ENCODE peak calls at places on chromosomes 4 and X, in five cellular contexts. P is fibroblast of lung, Q is HCT116, L is pancreas, R is esophagus muscularis mucosa. A is an unnamed sample. For H3K4me1, the result is how much of the 10 kb centered on the place peaks cover.

GRCh38 chr4:183658362-183659028 is 490 bp downstream of the RWDD4 start:
- DNase-seq in P (no peak), Q (no peak), L (no peak), R (no peak), A (peak)

GRCh38 chr4:16745009-16745408 is 153.4 kb downstream of the LDB2 start:
- DNase-seq in P (peak), Q (no peak), L (no peak), R (no peak), A (no peak)

GRCh38 chr4:139368990-139369389 is 66.7 kb upstream of the NDUFC1 start:
- DNase-seq in P (no peak), Q (no peak), L (no peak), R (no peak), A (no peak)

GRCh38 chrX:136694491-136695087 is 46.6 kb downstream of the CD40LG start:
- DNase-seq in P (peak), Q (peak), L (no peak), R (no peak), A (peak)

GRCh38 chr4:153061971-153062370 is 125.8 kb downstream of the FHDC1 start:
- DNase-seq in P (no peak), Q (no peak), L (no peak), R (no peak), A (no peak)

GRCh38 chr4:185774076-185774731 is 37.8 kb downstream of the SORBS2 start:
- DNase-seq in P (no peak), Q (no peak), L (no peak), R (no peak), A (peak)

GRCh38 chrX:50103866-50104566 is 96.8 kb downstream of the AKAP4 start:
- DNase-seq in P (no peak), Q (no peak), L (no peak), R (no peak), A (no peak)

GRCh38 chrX:7641141-7641540 is 201.8 kb upstream of the VCX start:
- DNase-seq in P (no peak), Q (no peak), L (no peak), R (no peak), A (no peak)

GRCh38 chr4:83369825-83370639 is 35.4 kb upstream of the HPSE start:
- DNase-seq in P (peak), Q (no peak), L (no peak), R (no peak), A (no peak)

GRCh38 chr4:168584321-168584771 is 87.5 kb downstream of the PALLD start:
- DNase-seq in P (peak), Q (no peak), L (no peak), R (no peak), A (no peak)

GRCh38 chr4:18842431-18842830 is 820.9 kb upstream of the LCORL start:
- DNase-seq in P (no peak), Q (no peak), L (no peak), R (no peak), A (no peak)

GRCh38 chrX:151701071-151701470 is 5.8 kb downstream of the PRRG3 start:
- DNase-seq in P (no peak), Q (no peak), L (no peak), R (no peak), A (no peak)

GRCh38 chrX:64206556-64207162 is 1.2 kb upstream of the AMER1 start:
- DNase-seq in P (peak), Q (no peak), L (peak), R (no peak), A (no peak)

GRCh38 chrX:116284383-116284782 is 113.8 kb downstream of the AGTR2 start:
- DNase-seq in P (no peak), Q (no peak), L (no peak), R (no peak), A (no peak)

GRCh38 chr4:9870165-9870564 is 88.7 kb downstream of the DRD5 start:
- DNase-seq in P (no peak), Q (no peak), L (no peak), R (no peak), A (no peak)

GRCh38 chrX:2500091-2500680 is 590 bp downstream of the DHRSX start:
- DNase-seq in P (peak), Q (no peak), L (peak), R (no peak), A (peak)

GRCh38 chr4:74969507-74970474 is 36.9 kb downstream of the PARM1 start:
- DNase-seq in P (no peak), Q (no peak), L (no peak), R (no peak), A (no peak)

GRCh38 chrX:50920132-50920531 is 9.6 kb downstream of the BMP15 start:
- DNase-seq in P (peak), Q (no peak), L (no peak), R (no peak), A (peak)

GRCh38 chrX:7133036-7133412 is 14.5 kb upstream of the STS start:
- DNase-seq in P (no peak), Q (no peak), L (no peak), R (no peak), A (no peak)

GRCh38 chr4:185728886-185729285 is 83.1 kb downstream of the SORBS2 start:
- DNase-seq in P (no peak), Q (no peak), L (no peak), R (peak), A (no peak)

GRCh38 chr4:2803624-2804448 is 11.0 kb downstream of the SH3BP2 start:
- DNase-seq in P (no peak), Q (peak), L (peak), R (no peak), A (peak)

GRCh38 chr4:56622176-56622575 is 58.9 kb downstream of the HOPX start:
- DNase-seq in P (no peak), Q (no peak), L (no peak), R (no peak), A (no peak)

GRCh38 chr4:103934178-103934789 is 214.5 kb upstream of the TACR3 start:
- DNase-seq in P (peak), Q (peak), L (no peak), R (no peak), A (peak)

GRCh38 chr4:128163177-128164117 is 102.3 kb downstream of the LARP1B start:
- DNase-seq in P (peak), Q (peak), L (no peak), R (no peak), A (no peak)

GRCh38 chr4:82988323-82988832 is 22.2 kb downstream of the LIN54 start:
- DNase-seq in P (peak), Q (no peak), L (no peak), R (no peak), A (no peak)

GRCh38 chr4:77586953-77587383 is 18.7 kb upstream of the CXCL13 start:
- DNase-seq in P (no peak), Q (no peak), L (no peak), R (no peak), A (no peak)

GRCh38 chr4:161696957-161697356 is 466.8 kb downstream of the FSTL5 start:
- DNase-seq in P (no peak), Q (no peak), L (no peak), R (no peak), A (no peak)

GRCh38 chr4:48093949-48094550 is 40.0 kb downstream of the TXK start:
- DNase-seq in P (no peak), Q (no peak), L (no peak), R (no peak), A (peak)

GRCh38 chr4:188822698-188823097 is 683.5 kb downstream of the TRIML1 start:
- DNase-seq in P (no peak), Q (peak), L (no peak), R (no peak), A (peak)

GRCh38 chr4:7868892-7869471 is 70.7 kb downstream of the AFAP1 start:
- DNase-seq in P (no peak), Q (no peak), L (no peak), R (no peak), A (no peak)

GRCh38 chr4:3408793-3409330 is 32.9 kb upstream of the HGFAC start:
- DNase-seq in P (no peak), Q (no peak), L (no peak), R (no peak), A (no peak)

GRCh38 chr4:74327751-74328150 is 19.5 kb downstream of the EPGN start:
- DNase-seq in P (no peak), Q (no peak), L (no peak), R (no peak), A (no peak)

GRCh38 chr4:152165146-152165545 is 370.7 kb downstream of the FBXW7 start:
- DNase-seq in P (no peak), Q (no peak), L (no peak), R (no peak), A (no peak)

GRCh38 chrX:148784859-148785655 is 284.6 kb downstream of the AFF2 start:
- DNase-seq in P (no peak), Q (no peak), L (no peak), R (no peak), A (no peak)

GRCh38 chr4:23779422-23779821 is 110.4 kb downstream of the PPARGC1A start:
- DNase-seq in P (no peak), Q (no peak), L (no peak), R (no peak), A (no peak)

GRCh38 chr4:107832275-107832807 is 7.6 kb downstream of the SGMS2 start:
- DNase-seq in P (no peak), Q (no peak), L (no peak), R (no peak), A (no peak)

GRCh38 chrX:56402207-56402606 is 161.2 kb upstream of the UBQLN2 start:
- DNase-seq in P (no peak), Q (no peak), L (no peak), R (no peak), A (no peak)

GRCh38 chrX:68920541-68920940 is 91.7 kb downstream of the EFNB1 start:
- DNase-seq in P (peak), Q (no peak), L (no peak), R (no peak), A (no peak)

GRCh38 chrX:346034-346813 is 27.6 kb upstream of the GTPBP6 start:
- DNase-seq in P (no peak), Q (no peak), L (peak), R (no peak), A (no peak)

DNA sequence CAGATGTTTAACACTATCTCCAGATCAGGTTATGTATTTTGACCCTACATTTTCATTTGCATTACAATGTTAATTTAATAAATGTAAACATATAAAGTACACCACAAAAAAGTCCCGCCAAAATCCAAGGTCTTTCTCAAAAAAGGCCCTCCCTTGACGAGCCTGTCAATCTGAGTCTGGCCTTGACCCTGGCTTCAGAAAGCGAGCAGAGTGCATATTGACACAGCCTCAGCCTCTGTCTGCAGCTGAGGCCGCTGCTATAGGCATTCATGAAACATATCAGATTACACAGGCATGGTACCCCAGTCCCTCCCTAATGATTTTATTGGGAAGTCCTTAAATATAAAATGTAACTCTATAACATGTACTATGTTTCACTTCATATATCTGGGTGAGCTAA is 6.2 kb downstream of the MBNL3 start:
- DNase-seq in P (no peak), Q (no peak), L (no peak), R (no peak), A (no peak)
- H3K4me1 ChIP-seq in P (under half), Q (under half), L (under half), R (under half), A (under half)

GRCh38 chrX:132481449-132481848 is 7.4 kb downstream of the MBNL3 start:
- DNase-seq in P (no peak), Q (no peak), L (no peak), R (no peak), A (no peak)
- H3K27ac ChIP-seq in P (no peak), Q (no peak), L (no peak), R (no peak), A (peak)

GRCh38 chr4:163175971-163176958 is 9.6 kb upstream of the NAF1 start:
- DNase-seq in P (no peak), Q (no peak), L (no peak), R (no peak), A (no peak)
- H3K4me3 ChIP-seq in P (no peak), Q (no peak), L (no peak), R (no peak), A (no peak)

GRCh38 chr4:145895056-145895455 is 43.6 kb downstream of the ZNF827 start:
- DNase-seq in P (no peak), Q (no peak), L (no peak), R (no peak), A (no peak)

GRCh38 chr4:145890689-145891088 is 47.9 kb downstream of the ZNF827 start:
- DNase-seq in P (no peak), Q (no peak), L (no peak), R (no peak), A (no peak)

GRCh38 chr4:145888393-145888792 is 50.2 kb downstream of the ZNF827 start:
- DNase-seq in P (no peak), Q (no peak), L (no peak), R (no peak), A (no peak)

GRCh38 chr4:145887241-145887964 is 51.2 kb downstream of the ZNF827 start:
- DNase-seq in P (peak), Q (no peak), L (no peak), R (no peak), A (no peak)

DNA sequence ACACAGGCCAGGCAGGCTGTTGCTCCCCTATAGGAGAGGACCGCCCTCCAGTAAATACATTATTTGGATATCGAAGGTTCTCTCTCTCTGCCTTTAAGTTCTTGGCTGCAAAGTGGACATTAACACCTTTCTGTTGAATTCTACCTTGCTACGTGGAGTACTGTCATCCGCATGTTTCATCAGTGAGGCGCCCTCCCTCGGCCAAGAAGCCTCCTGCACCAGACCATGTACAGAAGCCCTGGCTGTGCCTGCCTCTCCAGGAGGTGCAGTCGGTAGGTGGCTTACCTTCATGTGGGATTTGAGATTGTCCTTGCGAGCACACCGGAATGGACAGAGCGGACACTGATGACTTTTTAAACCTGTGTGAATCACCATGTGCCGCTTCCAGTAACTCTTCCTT is 46.7 kb downstream of the ZNF827 start:
- DNase-seq in P (no peak), Q (no peak), L (no peak), R (no peak), A (no peak)
- H3K4me1 ChIP-seq in P (under half), Q (under half), L (under half), R (under half), A (under half)

GRCh38 chr4:76203541-76203940 is 10.1 kb downstream of the SCARB2 start:
- DNase-seq in P (no peak), Q (no peak), L (no peak), R (peak), A (no peak)
- H3K27ac ChIP-seq in P (no peak), Q (no peak), L (no peak), R (no peak), A (no peak)